ENCODE peak calls at places on chromosome 20, in four cellular contexts. C is neuronal stem cell, N is keratinocyte, E is mammary epithelial cell. G is an unnamed sample.

GRCh38 chr20:18263723-18264122 is 24.6 kb upstream of the ZNF133 start:
- DNase-seq in C (no peak), N (no peak), E (peak; percentile 65), G (no peak)

GRCh38 chr20:23995905-23996666 is 7.5 kb upstream of the GGTLC1 start:
- DNase-seq in C (peak; percentile 30), N (no peak), E (peak; percentile 6), G (peak; percentile 70)

GRCh38 chr20:31870703-31871601 is 518 bp downstream of the TTLL9 start:
- DNase-seq in C (no peak), N (no peak), E (no peak), G (no peak)

GRCh38 chr20:48425776-48426175 is 402.0 kb downstream of the PREX1 start:
- DNase-seq in C (no peak), N (no peak), E (no peak), G (no peak)

GRCh38 chr20:49508435-49509199 is 26.1 kb upstream of the KCNB1 start:
- DNase-seq in C (peak; percentile 43), N (no peak), E (peak; percentile 12), G (peak; percentile 66)

GRCh38 chr20:45235995-45236394 is 14.8 kb downstream of the SEMG2 start:
- DNase-seq in C (no peak), N (no peak), E (no peak), G (no peak)

GRCh38 chr20:53331151-53331973 is 262.3 kb downstream of the ZNF217 start:
- DNase-seq in C (no peak), N (no peak), E (peak; percentile 22), G (peak; percentile 16)

GRCh38 chr20:39676857-39677351 is 714.8 kb downstream of the DHX35 start:
- DNase-seq in C (no peak), N (no peak), E (peak; percentile 12), G (peak; percentile 4)

GRCh38 chr20:51003776-51004175 is 19.1 kb downstream of the KCNG1 start:
- DNase-seq in C (no peak), N (no peak), E (no peak), G (no peak)

GRCh38 chr20:63903796-63904570 is 9.1 kb downstream of the DNAJC5 start:
- DNase-seq in C (no peak), N (no peak), E (no peak), G (no peak)

GRCh38 chr20:63896136-63896890 is 1.4 kb downstream of the DNAJC5 start:
- DNase-seq in C (no peak), N (no peak), E (peak; percentile 43), G (peak; percentile 59)

GRCh38 chr20:63897978-63898561 is 3.1 kb downstream of the DNAJC5 start:
- DNase-seq in C (no peak), N (no peak), E (no peak), G (no peak)

GRCh38 chr20:63898882-63899558 is 4.1 kb downstream of the DNAJC5 start:
- DNase-seq in C (no peak), N (no peak), E (no peak), G (no peak)

GRCh38 chr20:63900373-63900772 is 5.4 kb downstream of the DNAJC5 start:
- DNase-seq in C (no peak), N (no peak), E (no peak), G (no peak)
- H3K9ac ChIP-seq in C (no peak overlapping the region), N (no peak overlapping the region), E (no peak overlapping the region), G (no peak overlapping the region)

DNA sequence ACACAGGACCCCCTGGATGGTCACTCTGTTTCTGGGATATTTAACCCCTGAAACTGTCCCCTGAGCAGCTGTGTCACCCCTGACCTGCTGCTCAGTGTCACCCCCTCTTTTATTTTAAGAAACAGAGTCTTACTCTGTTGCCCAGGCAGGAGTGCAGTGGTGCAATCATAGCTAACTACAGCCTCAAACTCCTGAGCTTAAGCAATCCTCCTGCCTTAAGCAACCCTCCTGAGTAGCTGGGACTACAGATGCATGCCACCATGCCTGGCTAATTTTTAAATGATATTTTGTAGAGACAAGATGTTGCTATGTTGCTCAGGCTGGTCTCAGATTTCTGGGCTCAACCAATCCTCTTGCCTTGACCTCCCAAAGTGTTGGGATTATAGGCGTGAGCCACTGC is 21.5 kb upstream of the GTSF1L start:
- DNase-seq in C (no peak), N (no peak), E (no peak), G (peak; percentile 65)
- H3K9ac ChIP-seq in C (no peak overlapping the region), N (no peak overlapping the region), E (no peak overlapping the region), G (no peak overlapping the region)

DNA sequence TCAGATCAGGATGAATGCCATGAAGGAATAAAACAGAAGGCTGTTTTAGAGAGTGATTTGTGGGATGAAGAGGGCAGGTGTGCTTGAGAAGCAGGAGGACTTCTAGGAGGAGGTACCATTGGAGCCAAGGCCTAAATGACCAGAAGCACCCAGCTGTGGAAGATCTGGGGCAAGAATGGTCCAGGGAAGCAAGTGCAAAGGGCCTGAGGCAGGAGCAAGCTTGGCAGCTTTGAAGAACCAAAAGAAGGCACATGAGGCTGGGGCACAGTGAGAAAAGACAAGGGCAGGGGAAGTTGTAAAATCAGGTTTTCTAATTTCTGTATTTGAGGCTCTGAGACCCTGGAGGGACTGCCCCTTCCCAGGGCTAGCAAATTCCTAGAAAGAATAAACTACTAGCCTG is 9.8 kb downstream of the SLC13A3 start:
- DNase-seq in C (no peak), N (no peak), E (no peak), G (no peak)
- H3K9ac ChIP-seq in C (no peak overlapping the region), N (no peak overlapping the region), E (no peak overlapping the region), G (no peak overlapping the region)

DNA sequence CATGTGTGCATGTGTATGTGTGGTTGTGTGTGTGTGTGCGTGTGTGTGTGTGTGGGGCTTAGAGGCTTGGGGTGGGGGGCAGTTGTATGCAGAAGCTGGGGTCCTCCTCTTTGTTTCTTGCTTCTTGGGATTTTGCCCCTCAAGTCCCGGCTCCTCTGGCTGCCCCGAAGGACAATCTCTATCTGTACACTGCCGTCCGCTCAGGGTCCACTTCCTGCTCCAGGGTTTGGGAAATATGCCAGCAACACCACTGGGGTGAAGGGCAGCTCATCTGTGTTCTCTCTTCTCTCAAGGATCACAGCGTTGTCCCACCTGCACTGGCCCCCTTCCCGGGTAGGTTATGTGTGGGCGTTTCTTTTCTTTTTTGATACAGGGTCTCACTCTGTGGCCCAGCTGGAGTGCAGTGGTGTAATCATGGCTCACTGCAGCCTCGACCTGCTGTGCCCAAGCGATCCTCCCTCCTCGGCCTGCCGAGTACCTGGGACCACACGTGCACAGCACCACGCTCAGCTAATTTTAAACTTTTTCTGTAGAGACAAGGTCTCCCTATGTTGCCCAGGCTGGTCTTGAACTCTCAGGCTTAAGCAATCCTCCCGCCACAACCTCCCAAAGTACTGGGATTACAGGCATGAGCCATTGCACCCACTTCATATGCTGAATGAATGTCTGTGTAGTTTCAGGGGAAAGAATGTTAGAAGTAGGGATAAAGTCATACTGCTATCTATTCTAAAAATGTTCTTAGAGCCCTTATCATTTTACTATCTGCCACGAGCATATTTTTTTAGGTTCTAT is 25.7 kb downstream of the SLC2A4RG start:
- DNase-seq in C (no peak), N (no peak), E (no peak), G (no peak)
- H3K9ac ChIP-seq in C (no peak overlapping the region), N (no peak overlapping the region), E (no peak overlapping the region), G (no peak overlapping the region)

GRCh38 chr20:20702330-20703245 is 9.9 kb downstream of the RALGAPA2 start:
- DNase-seq in C (no peak), N (no peak), E (no peak), G (no peak)
- H3K9ac ChIP-seq in C (no peak overlapping the region), N (no peak overlapping the region), E (no peak overlapping the region), G (no peak overlapping the region)

GRCh38 chr20:35884541-35884865 is 69.8 kb downstream of the SCAND1 start:
- DNase-seq in C (no peak), N (no peak), E (no peak), G (no peak)
- H3K9ac ChIP-seq in C (no peak overlapping the region), N (peak overlapping the region; percentile 61), E (peak overlapping the region; percentile 46), G (peak overlapping the region; percentile 67)

GRCh38 chr20:22667198-22667597 is 82.8 kb upstream of the FOXA2 start:
- DNase-seq in C (no peak), N (no peak), E (no peak), G (no peak)
- H3K9ac ChIP-seq in C (no peak overlapping the region), N (no peak overlapping the region), E (no peak overlapping the region), G (no peak overlapping the region)

GRCh38 chr20:58523916-58524315 is 8.7 kb upstream of the APCDD1L start:
- DNase-seq in C (no peak), N (no peak), E (no peak), G (no peak)
- H3K9ac ChIP-seq in C (no peak overlapping the region), N (no peak overlapping the region), E (no peak overlapping the region), G (no peak overlapping the region)

GRCh38 chr20:9515211-9515580 is 806 bp downstream of the LAMP5 start:
- DNase-seq in C (no peak), N (no peak), E (no peak), G (peak; percentile 24)
- H3K9ac ChIP-seq in C (no peak overlapping the region), N (no peak overlapping the region), E (no peak overlapping the region), G (no peak overlapping the region)